ENCODE peak calls at places on chromosomes 11 and 22, in eight cellular contexts. U is coronary artery, T is colonic mucosa, P is left ventricle myocardium inferior, F is uterus, A is neural progenitor cell, Z is endothelial cell, E is HFFc6. K is an unnamed sample.

GRCh38 chr11:91248199-91248807 is 976.3 kb upstream of the FAT3 start:
- DNase-seq in F (no peak), U (no peak), A (peak), Z (peak), E (no peak), T (peak), P (no peak), K (peak)

GRCh38 chr11:69371731-69372588 is 78.0 kb downstream of the MYEOV start:
- DNase-seq in F (no peak), P (peak), U (peak), A (no peak), T (peak), E (no peak), Z (no peak), K (no peak)

GRCh38 chr22:19987394-19988306 is 29.0 kb downstream of the ARVCF start:
- DNase-seq in A (no peak), F (peak), U (no peak), T (peak), E (no peak), P (no peak), Z (no peak), K (no peak)

GRCh38 chr22:42072606-42073330 is 1.3 kb upstream of the PHETA2 start:
- DNase-seq in A (no peak), T (no peak), F (no peak), Z (no peak), P (no peak), U (no peak), E (no peak), K (no peak)

GRCh38 chr11:57426754-57427691 is at the start of gene SLC43A3:
- DNase-seq in P (peak), A (peak), E (peak), Z (peak), F (peak), U (peak), T (peak), K (peak)

GRCh38 chr11:95088946-95089619 is 563 bp upstream of the ENDOD1 start:
- DNase-seq in E (no peak), Z (no peak), A (no peak), F (no peak), P (no peak), U (peak), T (no peak), K (no peak)

GRCh38 chr11:47514825-47515647 is 37.9 kb downstream of the CELF1 start:
- DNase-seq in A (no peak), F (no peak), T (no peak), E (peak), P (no peak), Z (no peak), U (no peak), K (no peak)

GRCh38 chr11:127639916-127640315 is 639.3 kb upstream of the KIRREL3 start:
- DNase-seq in P (no peak), E (no peak), F (no peak), T (no peak), A (no peak), Z (no peak), U (no peak), K (no peak)

DNA sequence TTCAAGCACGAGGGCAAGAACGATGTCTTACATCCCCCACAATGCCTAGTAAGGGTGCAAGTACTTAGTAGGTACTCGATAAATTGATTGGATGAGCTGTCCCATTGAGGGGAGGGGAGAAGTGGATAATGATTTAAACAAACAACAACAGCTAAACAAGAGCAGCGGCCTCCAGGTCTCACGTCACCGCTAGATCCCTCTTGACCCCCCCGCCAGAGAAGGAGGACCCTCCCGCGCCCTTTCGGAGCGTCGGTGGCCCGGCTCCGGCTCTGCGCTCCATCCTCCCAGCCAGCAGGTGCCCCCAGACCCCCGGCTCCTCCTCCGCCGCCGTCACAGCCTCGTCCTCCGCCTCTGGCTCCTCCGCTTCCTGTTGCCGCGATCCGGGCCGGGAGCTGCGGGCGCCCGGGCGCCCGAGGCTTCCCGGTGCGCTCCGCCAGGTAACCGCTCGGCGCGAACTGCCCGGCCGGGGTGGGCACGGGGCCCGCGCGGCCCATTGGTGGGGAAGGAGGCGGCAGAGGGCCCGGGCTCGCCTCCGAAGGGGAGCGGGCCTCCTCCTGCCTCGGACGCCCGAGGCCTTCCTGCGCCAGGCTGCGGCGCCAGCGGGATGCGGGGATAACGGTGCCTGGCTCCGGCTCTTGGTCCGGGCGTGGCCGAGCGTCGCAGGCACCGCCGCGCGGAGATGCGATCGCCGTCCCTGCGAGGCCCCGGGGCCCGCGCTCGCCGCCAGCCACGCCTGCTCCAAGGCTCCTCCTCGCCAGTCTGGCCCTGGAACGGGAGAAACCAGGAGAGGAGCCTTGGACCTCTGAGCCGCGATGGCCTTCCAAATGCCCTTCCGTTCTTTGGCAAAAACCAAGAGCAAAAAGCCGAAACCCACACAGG is at the start of gene TLCD5:
- DNase-seq in P (peak), U (peak), F (peak), T (no peak), Z (peak), A (peak), E (peak), K (peak)
- TF ChIP-seq CTCF in P (peak), U (no peak), F (no peak), T (no peak), Z (no peak), A (peak), E (peak), K (no peak)

GRCh38 chr11:84396521-84396920 is 1110.4 kb upstream of the CCDC90B start:
- DNase-seq in F (no peak), E (no peak), P (no peak), A (no peak), U (no peak), Z (no peak), T (no peak), K (no peak)
- TF ChIP-seq CTCF in F (no peak), E (no peak), P (no peak), A (no peak), U (no peak), Z (no peak), T (no peak), K (no peak)

DNA sequence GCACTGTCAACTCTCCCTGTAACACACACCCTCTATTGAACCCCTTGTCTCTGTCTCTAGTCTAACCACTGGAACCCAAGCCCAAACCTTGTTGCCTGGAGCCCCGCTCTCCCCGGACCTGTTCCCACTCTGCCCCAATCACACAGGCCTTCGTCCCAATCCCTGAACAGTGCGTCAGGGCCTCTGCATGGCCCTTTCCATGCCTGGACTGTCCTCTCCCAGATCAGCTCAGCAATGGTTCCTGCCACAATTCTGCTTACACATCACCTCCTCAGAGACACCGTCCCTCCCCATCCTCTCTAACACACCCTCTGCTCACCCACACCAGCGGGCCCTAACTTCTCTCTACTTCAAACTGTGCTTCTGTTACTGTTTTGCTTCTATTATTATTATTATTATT is 1.5 kb downstream of the TREH start:
- DNase-seq in T (no peak), U (peak), A (no peak), E (no peak), P (no peak), F (no peak), Z (no peak), K (no peak)
- TF ChIP-seq CTCF in T (no peak), U (no peak), A (no peak), E (no peak), P (no peak), F (no peak), Z (no peak), K (no peak)

GRCh38 chr11:65781152-65781961 is 581 bp upstream of the AP5B1 start:
- DNase-seq in F (no peak), E (no peak), U (peak), T (peak), Z (peak), A (peak), P (no peak), K (peak)
- TF ChIP-seq CTCF in F (no peak), E (peak), U (no peak), T (no peak), Z (peak), A (peak), P (peak), K (no peak)

K was measured in mucosa of descending colon.